ENCODE peak calls at places on chromosome X, in four cellular contexts. One of them, this sample, is unnamed.

GRCh38 chrX:77820328-77820727 is 34.3 kb upstream of the ATRX start:
- DNase-seq in stimulated activated CD8-positive, alpha-beta memory T cell treated with anti-CD3 and anti-CD28 coated beads, Interleukin-15, amount 100 ng/mL, for 24 hours: no peak
- DNase-seq in endothelial cell: no peak
- DNase-seq in spleen: peak
- DNase-seq in this sample: no peak

GRCh38 chrX:150848914-150849365 is 49.5 kb downstream of the CD99L2 start:
- DNase-seq in endothelial cell: no peak
- DNase-seq in spleen: no peak
- DNase-seq in stimulated activated CD8-positive, alpha-beta memory T cell treated with anti-CD3 and anti-CD28 coated beads, Interleukin-15, amount 100 ng/mL, for 24 hours: no peak
- DNase-seq in this sample: no peak

GRCh38 chrX:68175569-68175968 is 257.7 kb downstream of the OPHN1 start:
- DNase-seq in stimulated activated CD8-positive, alpha-beta memory T cell treated with anti-CD3 and anti-CD28 coated beads, Interleukin-15, amount 100 ng/mL, for 24 hours: no peak
- DNase-seq in endothelial cell: no peak
- DNase-seq in spleen: no peak
- DNase-seq in this sample: no peak

GRCh38 chrX:57104406-57104805 is 16.9 kb downstream of the SPIN2B start:
- DNase-seq in endothelial cell: no peak
- DNase-seq in stimulated activated CD8-positive, alpha-beta memory T cell treated with anti-CD3 and anti-CD28 coated beads, Interleukin-15, amount 100 ng/mL, for 24 hours: no peak
- DNase-seq in spleen: no peak
- DNase-seq in this sample: no peak

GRCh38 chrX:17375631-17376380 is 806 bp downstream of the NHS start:
- DNase-seq in endothelial cell: peak
- DNase-seq in stimulated activated CD8-positive, alpha-beta memory T cell treated with anti-CD3 and anti-CD28 coated beads, Interleukin-15, amount 100 ng/mL, for 24 hours: no peak
- DNase-seq in spleen: peak
- DNase-seq in this sample: peak

GRCh38 chrX:97215166-97215565 is 331.5 kb downstream of the RPA4 start:
- DNase-seq in endothelial cell: no peak
- DNase-seq in stimulated activated CD8-positive, alpha-beta memory T cell treated with anti-CD3 and anti-CD28 coated beads, Interleukin-15, amount 100 ng/mL, for 24 hours: no peak
- DNase-seq in spleen: no peak
- DNase-seq in this sample: no peak

GRCh38 chrX:132488092-132488749 is 617 bp downstream of the MBNL3 start:
- DNase-seq in endothelial cell: no peak
- DNase-seq in spleen: no peak
- DNase-seq in stimulated activated CD8-positive, alpha-beta memory T cell treated with anti-CD3 and anti-CD28 coated beads, Interleukin-15, amount 100 ng/mL, for 24 hours: no peak
- DNase-seq in this sample: no peak

GRCh38 chrX:117429511-117429910 is 687.1 kb downstream of the KLHL13 start:
- DNase-seq in endothelial cell: no peak
- DNase-seq in spleen: no peak
- DNase-seq in stimulated activated CD8-positive, alpha-beta memory T cell treated with anti-CD3 and anti-CD28 coated beads, Interleukin-15, amount 100 ng/mL, for 24 hours: no peak
- DNase-seq in this sample: no peak

GRCh38 chrX:30865020-30865419 is 24.0 kb downstream of the TAB3 start:
- DNase-seq in spleen: no peak
- DNase-seq in stimulated activated CD8-positive, alpha-beta memory T cell treated with anti-CD3 and anti-CD28 coated beads, Interleukin-15, amount 100 ng/mL, for 24 hours: no peak
- DNase-seq in endothelial cell: no peak
- DNase-seq in this sample: no peak

GRCh38 chrX:133185938-133186337 is 32.2 kb downstream of the TFDP3 start:
- DNase-seq in stimulated activated CD8-positive, alpha-beta memory T cell treated with anti-CD3 and anti-CD28 coated beads, Interleukin-15, amount 100 ng/mL, for 24 hours: no peak
- DNase-seq in endothelial cell: no peak
- DNase-seq in spleen: no peak
- DNase-seq in this sample: no peak

GRCh38 chrX:139932901-139933796 is at the start of gene ATP11C:
- DNase-seq in stimulated activated CD8-positive, alpha-beta memory T cell treated with anti-CD3 and anti-CD28 coated beads, Interleukin-15, amount 100 ng/mL, for 24 hours: peak
- DNase-seq in endothelial cell: peak
- DNase-seq in spleen: peak
- DNase-seq in this sample: peak

GRCh38 chrX:72026341-72027023 is 105.2 kb downstream of the RTL5 start:
- DNase-seq in endothelial cell: no peak
- DNase-seq in spleen: no peak
- DNase-seq in stimulated activated CD8-positive, alpha-beta memory T cell treated with anti-CD3 and anti-CD28 coated beads, Interleukin-15, amount 100 ng/mL, for 24 hours: no peak
- DNase-seq in this sample: no peak

GRCh38 chrX:21438792-21439191 is 64.6 kb downstream of the CNKSR2 start:
- DNase-seq in stimulated activated CD8-positive, alpha-beta memory T cell treated with anti-CD3 and anti-CD28 coated beads, Interleukin-15, amount 100 ng/mL, for 24 hours: no peak
- DNase-seq in endothelial cell: no peak
- DNase-seq in spleen: no peak
- DNase-seq in this sample: no peak

GRCh38 chrX:70044541-70045245 is 5.0 kb downstream of the AWAT2 start:
- DNase-seq in endothelial cell: no peak
- DNase-seq in stimulated activated CD8-positive, alpha-beta memory T cell treated with anti-CD3 and anti-CD28 coated beads, Interleukin-15, amount 100 ng/mL, for 24 hours: no peak
- DNase-seq in spleen: peak
- DNase-seq in this sample: no peak

GRCh38 chrX:139211568-139212182 is 318.9 kb upstream of the F9 start:
- DNase-seq in stimulated activated CD8-positive, alpha-beta memory T cell treated with anti-CD3 and anti-CD28 coated beads, Interleukin-15, amount 100 ng/mL, for 24 hours: no peak
- DNase-seq in endothelial cell: peak
- DNase-seq in spleen: no peak
- DNase-seq in this sample: peak

GRCh38 chrX:110699109-110699508 is 96.5 kb downstream of the CHRDL1 start:
- DNase-seq in stimulated activated CD8-positive, alpha-beta memory T cell treated with anti-CD3 and anti-CD28 coated beads, Interleukin-15, amount 100 ng/mL, for 24 hours: no peak
- DNase-seq in endothelial cell: no peak
- DNase-seq in spleen: no peak
- DNase-seq in this sample: no peak

GRCh38 chrX:15939737-15940136 is 85.1 kb upstream of the AP1S2 start:
- DNase-seq in endothelial cell: no peak
- DNase-seq in spleen: no peak
- DNase-seq in stimulated activated CD8-positive, alpha-beta memory T cell treated with anti-CD3 and anti-CD28 coated beads, Interleukin-15, amount 100 ng/mL, for 24 hours: no peak
- DNase-seq in this sample: no peak

GRCh38 chrX:110795645-110796510 is at the start of gene CHRDL1:
- DNase-seq in stimulated activated CD8-positive, alpha-beta memory T cell treated with anti-CD3 and anti-CD28 coated beads, Interleukin-15, amount 100 ng/mL, for 24 hours: no peak
- DNase-seq in spleen: no peak
- DNase-seq in endothelial cell: peak
- DNase-seq in this sample: peak

GRCh38 chrX:69222103-69223090 is 57.1 kb upstream of the PJA1 start:
- DNase-seq in spleen: peak
- DNase-seq in stimulated activated CD8-positive, alpha-beta memory T cell treated with anti-CD3 and anti-CD28 coated beads, Interleukin-15, amount 100 ng/mL, for 24 hours: peak
- DNase-seq in endothelial cell: peak
- DNase-seq in this sample: peak

GRCh38 chrX:24347871-24348270 is 12.6 kb upstream of the SUPT20HL1 start:
- DNase-seq in stimulated activated CD8-positive, alpha-beta memory T cell treated with anti-CD3 and anti-CD28 coated beads, Interleukin-15, amount 100 ng/mL, for 24 hours: no peak
- DNase-seq in spleen: no peak
- DNase-seq in endothelial cell: no peak
- DNase-seq in this sample: no peak

GRCh38 chrX:110561036-110561435 is 202.4 kb downstream of the RTL9 start:
- DNase-seq in stimulated activated CD8-positive, alpha-beta memory T cell treated with anti-CD3 and anti-CD28 coated beads, Interleukin-15, amount 100 ng/mL, for 24 hours: no peak
- DNase-seq in spleen: no peak
- DNase-seq in endothelial cell: no peak
- DNase-seq in this sample: no peak

GRCh38 chrX:40471965-40472648 is 108.7 kb upstream of the ATP6AP2 start:
- DNase-seq in spleen: no peak
- DNase-seq in stimulated activated CD8-positive, alpha-beta memory T cell treated with anti-CD3 and anti-CD28 coated beads, Interleukin-15, amount 100 ng/mL, for 24 hours: no peak
- DNase-seq in endothelial cell: no peak
- DNase-seq in this sample: no peak

GRCh38 chrX:69069876-69070275 is 95.4 kb downstream of the PJA1 start:
- DNase-seq in stimulated activated CD8-positive, alpha-beta memory T cell treated with anti-CD3 and anti-CD28 coated beads, Interleukin-15, amount 100 ng/mL, for 24 hours: no peak
- DNase-seq in endothelial cell: no peak
- DNase-seq in spleen: peak
- DNase-seq in this sample: no peak

GRCh38 chrX:123859409-123859827 is 435 bp upstream of the XIAP start:
- DNase-seq in stimulated activated CD8-positive, alpha-beta memory T cell treated with anti-CD3 and anti-CD28 coated beads, Interleukin-15, amount 100 ng/mL, for 24 hours: no peak
- DNase-seq in endothelial cell: no peak
- DNase-seq in spleen: no peak
- DNase-seq in this sample: no peak

GRCh38 chrX:24369816-24370215 is 9.4 kb downstream of the SUPT20HL1 start:
- DNase-seq in endothelial cell: no peak
- DNase-seq in stimulated activated CD8-positive, alpha-beta memory T cell treated with anti-CD3 and anti-CD28 coated beads, Interleukin-15, amount 100 ng/mL, for 24 hours: no peak
- DNase-seq in spleen: no peak
- DNase-seq in this sample: no peak

GRCh38 chrX:150936556-150936955 is 38.1 kb upstream of the CD99L2 start:
- DNase-seq in endothelial cell: no peak
- DNase-seq in stimulated activated CD8-positive, alpha-beta memory T cell treated with anti-CD3 and anti-CD28 coated beads, Interleukin-15, amount 100 ng/mL, for 24 hours: no peak
- DNase-seq in spleen: no peak
- DNase-seq in this sample: no peak

GRCh38 chrX:3527811-3528210 is 181.4 kb upstream of the MXRA5 start:
- DNase-seq in spleen: no peak
- DNase-seq in endothelial cell: no peak
- DNase-seq in stimulated activated CD8-positive, alpha-beta memory T cell treated with anti-CD3 and anti-CD28 coated beads, Interleukin-15, amount 100 ng/mL, for 24 hours: no peak
- DNase-seq in this sample: no peak

GRCh38 chrX:37453821-37454220 is 104.7 kb downstream of the PRRG1 start:
- DNase-seq in endothelial cell: no peak
- DNase-seq in spleen: no peak
- DNase-seq in stimulated activated CD8-positive, alpha-beta memory T cell treated with anti-CD3 and anti-CD28 coated beads, Interleukin-15, amount 100 ng/mL, for 24 hours: no peak
- DNase-seq in this sample: no peak

GRCh38 chrX:137427813-137428212 is 138.1 kb upstream of the ZIC3 start:
- DNase-seq in endothelial cell: no peak
- DNase-seq in stimulated activated CD8-positive, alpha-beta memory T cell treated with anti-CD3 and anti-CD28 coated beads, Interleukin-15, amount 100 ng/mL, for 24 hours: no peak
- DNase-seq in spleen: no peak
- DNase-seq in this sample: no peak

This sample was measured in neural crest cell.